ENCODE peak calls at places on chromosome 18, in seven cellular contexts. U, W, F, M, J, Q and H are unnamed samples.

GRCh38 chr18:70331456-70332097 is 42.7 kb downstream of the SOCS6 start:
- DNase-seq in M (no peak), F (no peak), Q (no peak), W (no peak), J (no peak), U (no peak), H (no peak)

GRCh38 chr18:27666070-27666469 is 481.0 kb upstream of the CHST9 start:
- DNase-seq in J (no peak), M (no peak), U (no peak), W (no peak), F (no peak), Q (no peak), H (no peak)

GRCh38 chr18:32470136-32470712 is 458 bp downstream of the GAREM1 start:
- DNase-seq in W (peak), Q (no peak), F (peak), M (peak), J (peak), U (peak), H (peak)

GRCh38 chr18:63664571-63664970 is 2.9 kb upstream of the SERPINB3 start:
- DNase-seq in W (no peak), U (no peak), J (no peak), F (no peak), M (no peak), Q (no peak), H (no peak)

GRCh38 chr18:42931501-42931900 is 184.0 kb downstream of the RIT2 start:
- DNase-seq in M (no peak), Q (peak), F (no peak), U (peak), J (peak), W (peak), H (no peak)

GRCh38 chr18:8662574-8663255 is 42.6 kb upstream of the MTCL1 start:
- DNase-seq in Q (no peak), M (no peak), W (no peak), U (no peak), F (no peak), J (no peak), H (no peak)

GRCh38 chr18:68721681-68722583 is 7.0 kb upstream of the TMX3 start:
- DNase-seq in W (no peak), U (peak), J (peak), M (no peak), F (no peak), Q (no peak), H (no peak)

GRCh38 chr18:37636831-37637230 is 71.2 kb upstream of the CELF4 start:
- DNase-seq in J (no peak), Q (no peak), W (no peak), U (no peak), M (no peak), F (no peak), H (no peak)

GRCh38 chr18:50944245-50944917 is 23.5 kb upstream of the ELAC1 start:
- DNase-seq in Q (no peak), U (peak), F (no peak), J (peak), M (no peak), W (no peak), H (no peak)

GRCh38 chr18:50947899-50948298 is 19.9 kb upstream of the ELAC1 start:
- DNase-seq in J (peak), U (peak), W (peak), F (no peak), Q (no peak), M (no peak), H (no peak)

GRCh38 chr18:50950626-50951025 is 17.2 kb upstream of the ELAC1 start:
- DNase-seq in F (no peak), J (no peak), U (no peak), M (no peak), Q (no peak), W (no peak), H (no peak)

GRCh38 chr18:50953822-50954221 is 14.0 kb upstream of the ELAC1 start:
- DNase-seq in J (no peak), U (no peak), W (no peak), M (no peak), Q (no peak), F (no peak), H (no peak)

DNA sequence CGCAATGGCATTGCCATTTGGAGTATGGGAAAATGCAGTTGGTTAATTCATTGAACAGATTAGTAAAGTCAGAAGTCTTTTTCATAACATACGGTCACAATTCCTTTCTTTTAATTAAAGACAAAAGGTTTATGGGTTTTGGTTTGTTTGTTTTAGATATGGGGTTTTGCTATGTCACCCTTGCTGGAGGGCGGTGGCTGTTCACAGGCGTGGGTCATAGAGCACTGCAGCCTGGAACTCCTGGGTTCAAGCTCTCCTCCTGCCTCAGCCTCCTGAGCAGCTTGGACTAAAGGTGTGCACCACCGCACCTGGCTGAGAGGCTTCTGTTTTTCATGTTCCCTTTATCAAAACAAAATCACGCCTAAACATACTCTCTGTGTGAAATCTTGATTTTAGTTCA is 18.7 kb upstream of the ELAC1 start:
- DNase-seq in Q (no peak), J (no peak), U (no peak), F (no peak), M (no peak), W (no peak), H (no peak)
- H3K4me3 ChIP-seq in Q (no peak), J (no peak), U (no peak), F (no peak), M (no peak), W (no peak), H (no peak)

DNA sequence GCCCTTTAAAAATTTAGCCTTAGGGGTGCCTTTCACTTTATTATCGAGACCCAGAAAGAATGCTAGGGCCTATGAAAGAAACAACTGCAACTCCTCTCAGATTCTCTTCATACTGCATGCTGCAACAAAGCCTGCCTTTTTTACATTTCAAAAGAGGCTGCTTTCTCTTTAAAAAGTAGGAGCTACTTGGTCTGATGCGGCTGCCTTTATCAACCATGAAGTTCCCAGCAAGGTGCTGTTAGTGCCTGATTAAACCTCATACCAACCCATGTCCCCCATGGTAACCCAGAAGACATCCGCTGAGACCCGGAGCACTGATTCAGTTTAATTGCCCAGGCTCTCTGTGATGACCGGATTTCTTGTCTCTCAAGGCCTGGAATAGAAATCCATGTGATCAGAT is 368.4 kb downstream of the ZNF521 start:
- DNase-seq in M (no peak), Q (no peak), U (no peak), F (no peak), W (no peak), J (no peak), H (no peak)
- H3K4me3 ChIP-seq in M (no peak), Q (no peak), U (no peak), F (no peak), W (no peak), J (no peak), H (no peak)

GRCh38 chr18:78733762-78734613 is 245.6 kb upstream of the SALL3 start:
- DNase-seq in U (no peak), F (no peak), M (no peak), J (no peak), W (no peak), Q (no peak), H (no peak)
- H3K4me3 ChIP-seq in U (no peak), F (no peak), M (no peak), J (no peak), W (no peak), Q (no peak), H (no peak)

GRCh38 chr18:52160652-52161051 is 179.3 kb upstream of the DCC start:
- DNase-seq in J (peak), W (no peak), Q (no peak), F (peak), U (no peak), M (peak), H (no peak)
- H3K4me3 ChIP-seq in J (no peak), W (no peak), Q (no peak), F (no peak), U (no peak), M (no peak), H (no peak)

DNA sequence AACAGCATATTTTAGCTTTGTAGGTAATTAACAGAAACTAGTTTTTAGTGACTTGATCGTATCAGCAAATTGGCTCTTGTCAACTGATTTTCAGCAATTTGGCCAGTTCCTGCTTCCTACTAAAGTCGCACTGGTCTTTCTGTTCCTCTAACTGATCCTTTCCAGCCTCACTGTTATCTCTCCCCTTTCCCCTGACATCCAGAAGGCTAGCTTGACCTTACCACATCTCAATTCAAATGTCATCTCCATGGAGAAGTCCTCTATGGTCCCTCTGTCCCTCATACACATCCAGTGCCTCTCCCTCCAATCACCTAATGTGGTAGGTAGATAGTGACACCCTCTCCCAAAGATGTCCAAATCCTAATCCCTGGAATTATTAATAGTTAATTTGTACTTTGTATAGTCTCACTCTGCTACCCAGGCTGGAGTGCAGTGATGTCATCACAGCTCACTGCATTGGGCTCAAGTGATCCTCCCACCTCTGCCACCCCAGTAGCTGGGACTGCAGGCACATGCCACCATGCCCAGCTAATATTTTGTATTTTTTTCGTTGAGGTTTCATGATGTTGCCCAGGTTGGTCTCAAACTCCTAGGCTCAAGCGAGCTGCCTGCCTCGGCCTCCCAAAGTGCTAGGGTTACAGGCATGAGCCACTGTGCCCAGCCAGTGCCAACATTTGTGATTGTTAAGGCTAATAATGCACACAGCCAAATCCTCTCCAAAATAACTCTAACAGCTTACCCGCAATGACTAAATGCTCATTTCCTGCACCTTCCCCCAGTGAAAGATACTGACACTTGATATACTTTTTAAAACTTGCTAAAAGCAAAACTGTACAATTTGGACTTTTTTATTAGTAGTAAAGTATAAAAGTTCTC is 16.9 kb downstream of the PSTPIP2 start:
- DNase-seq in U (no peak), M (no peak), J (no peak), F (no peak), W (no peak), Q (no peak), H (no peak)
- H3K4me3 ChIP-seq in U (no peak), M (no peak), J (no peak), F (no peak), W (no peak), Q (no peak), H (no peak)

GRCh38 chr18:25076980-25077780 is 274.8 kb downstream of the ZNF521 start:
- DNase-seq in F (peak), W (no peak), M (no peak), Q (no peak), J (no peak), U (no peak), H (no peak)
- H3K4me3 ChIP-seq in F (no peak), W (no peak), M (no peak), Q (no peak), J (no peak), U (no peak), H (no peak)